ENCODE peak calls at places on chromosomes 4 and X, in eight cellular contexts. A, N, Q, M, P, H, S and L are unnamed samples.
A peak's percentile ranks its signal among the peaks of the same experiment; 100 is the strongest.

GRCh38 chr4:173399016-173399415 is at the start of gene SCRG1:
- DNase-seq in A (no peak), N (peak; percentile 85), Q (peak; percentile 35), M (no peak), P (no peak), H (no peak), S (no peak), L (no peak)

GRCh38 chr4:42478509-42478908 is 81.2 kb downstream of the SHISA3 start:
- DNase-seq in A (no peak), N (no peak), Q (no peak), M (no peak), P (no peak), H (no peak), S (no peak), L (no peak)

GRCh38 chrX:139930923-139931645 is 1.8 kb downstream of the ATP11C start:
- DNase-seq in A (peak; percentile 44), N (no peak), Q (peak; percentile 38), M (no peak), P (peak; percentile 8), H (peak; percentile 2), S (peak; percentile 20), L (peak; percentile 2)

GRCh38 chr4:110622841-110623709 is at the start of gene PITX2:
- DNase-seq in A (peak; percentile 92), N (no peak), Q (no peak), M (peak; percentile 71), P (peak; percentile 93), H (no peak), S (peak; percentile 65), L (peak; percentile 58)

GRCh38 chr4:7652906-7653305 is 218.2 kb upstream of the PSAPL1 start:
- DNase-seq in A (no peak), N (no peak), Q (no peak), M (no peak), P (no peak), H (no peak), S (no peak), L (no peak)

GRCh38 chrX:141176586-141177451 is at the start of gene LDOC1:
- DNase-seq in A (no peak), N (peak; percentile 61), Q (peak; percentile 84), M (peak; percentile 10), P (peak; percentile 74), H (peak; percentile 64), S (peak; percentile 57), L (peak; percentile 70)

GRCh38 chrX:83416273-83416672 is 91.8 kb upstream of the POU3F4 start:
- DNase-seq in A (no peak), N (no peak), Q (no peak), M (no peak), P (no peak), H (no peak), S (no peak), L (no peak)

GRCh38 chr4:10879411-10880110 is 195.0 kb upstream of the CLNK start:
- DNase-seq in A (no peak), N (no peak), Q (no peak), M (no peak), P (peak; percentile 7), H (no peak), S (no peak), L (no peak)

GRCh38 chr4:183889190-183889589 is 15.9 kb upstream of the STOX2 start:
- DNase-seq in A (no peak), N (no peak), Q (no peak), M (no peak), P (no peak), H (no peak), S (no peak), L (no peak)

GRCh38 chr4:140152015-140152703 is 1.8 kb downstream of the MAML3 start:
- DNase-seq in A (no peak), N (peak; percentile 61), Q (peak; percentile 81), M (no peak), P (no peak), H (peak; percentile 82), S (peak; percentile 86), L (peak; percentile 47)